ENCODE peak calls at places on chromosomes 16 and 17, in four cellular contexts. D is IMR-90, K is mesendoderm, R is H1. H is an unnamed sample.

GRCh38 chr17:40522961-40523310 is 21.5 kb upstream of the TNS4 start:
- DNase-seq in K (no peak), R (no peak), D (no peak), H (no peak)

GRCh38 chr17:44203731-44204452 is 4.2 kb upstream of the ATXN7L3 start:
- DNase-seq in D (peak), R (no peak), K (peak), H (peak)

GRCh38 chr17:9185688-9186289 is 164.5 kb downstream of the NTN1 start:
- DNase-seq in K (peak), R (no peak), D (no peak), H (no peak)

GRCh38 chr17:61833536-61834203 is 29.7 kb downstream of the BRIP1 start:
- DNase-seq in K (peak), D (peak), R (no peak), H (no peak)

GRCh38 chr17:75250009-75250471 is 11.4 kb downstream of the GGA3 start:
- DNase-seq in D (peak), R (no peak), K (no peak), H (no peak)

GRCh38 chr17:5745091-5745820 is 160.9 kb upstream of the NLRP1 start:
- DNase-seq in D (no peak), R (no peak), K (no peak), H (no peak)

GRCh38 chr17:64152428-64153125 is 22.6 kb upstream of the ERN1 start:
- DNase-seq in K (no peak), R (no peak), D (no peak), H (no peak)

GRCh38 chr17:29933379-29933778 is 3.4 kb upstream of the SSH2 start:
- DNase-seq in K (peak), R (no peak), D (peak), H (peak)

GRCh38 chr17:28701987-28702751 is 9.5 kb downstream of the PROCA1 start:
- DNase-seq in R (no peak), K (no peak), D (no peak), H (no peak)

GRCh38 chr17:42760652-42761581 is at the start of gene RAMP2:
- DNase-seq in R (no peak), D (no peak), K (peak), H (no peak)

GRCh38 chr17:49434821-49435581 is 20.3 kb upstream of the PHB1 start:
- DNase-seq in D (peak), R (peak), K (peak), H (peak)

GRCh38 chr17:78722101-78722761 is 59.8 kb downstream of the CYTH1 start:
- DNase-seq in D (no peak), R (no peak), K (no peak), H (no peak)

GRCh38 chr16:16143038-16143763 is 80.1 kb downstream of the ABCC6 start:
- DNase-seq in K (peak), D (no peak), R (no peak), H (peak)

GRCh38 chr17:27339836-27340550 is 46.1 kb downstream of the WSB1 start:
- DNase-seq in R (no peak), K (peak), D (no peak), H (no peak)

GRCh38 chr17:61485067-61485775 is 33.0 kb downstream of the TBX4 start:
- DNase-seq in D (peak), R (no peak), K (no peak), H (no peak)

GRCh38 chr17:58630883-58631522 is 60.8 kb downstream of the TEX14 start:
- DNase-seq in D (no peak), K (peak), R (peak), H (peak)

GRCh38 chr16:56970934-56971767 is 9.4 kb downstream of the CETP start:
- DNase-seq in R (no peak), D (peak), K (no peak), H (no peak)

GRCh38 chr17:77266891-77267341 is 126.1 kb downstream of the SEC14L1 start:
- DNase-seq in R (no peak), K (peak), D (peak), H (peak)

GRCh38 chr17:4558311-4558972 is 1.9 kb downstream of the GGT6 start:
- DNase-seq in D (no peak), K (no peak), R (no peak), H (no peak)

GRCh38 chr17:30148376-30148775 is 31.8 kb downstream of the NSRP1 start:
- DNase-seq in R (no peak), K (peak), D (no peak), H (no peak)

GRCh38 chr16:57544129-57544653 is 1.7 kb downstream of the ADGRG5 start:
- DNase-seq in R (no peak), D (no peak), K (no peak), H (peak)

GRCh38 chr16:54050281-54051210 is 236.0 kb downstream of the IRX3 start:
- DNase-seq in K (peak), R (no peak), D (no peak), H (peak)

GRCh38 chr17:78759203-78759968 is 22.7 kb downstream of the CYTH1 start:
- DNase-seq in D (peak), R (no peak), K (no peak), H (no peak)

GRCh38 chr17:38509008-38509771 is 80.9 kb downstream of the ARHGAP23 start:
- DNase-seq in R (peak), K (peak), D (peak), H (peak)

GRCh38 chr17:50863221-50863843 is 2.8 kb downstream of the TOB1 start:
- DNase-seq in R (no peak), D (no peak), K (peak), H (peak)

GRCh38 chr16:972316-973002 is 1.7 kb upstream of the LMF1 start:
- DNase-seq in K (no peak), R (no peak), D (no peak), H (no peak)

GRCh38 chr17:74296548-74296936 is 22.5 kb downstream of the DNAI2 start:
- DNase-seq in K (peak), D (peak), R (peak), H (peak)

GRCh38 chr17:50133028-50133768 is 3.2 kb upstream of the SAMD14 start:
- DNase-seq in K (peak), R (no peak), D (peak), H (peak)

GRCh38 chr16:1378087-1378803 is 26.5 kb downstream of the GNPTG start:
- DNase-seq in R (no peak), D (no peak), K (no peak), H (no peak)

GRCh38 chr16:69918241-69918640 is 32.9 kb upstream of the CLEC18A start:
- DNase-seq in D (peak), K (no peak), R (no peak), H (no peak)
- H2AK5ac ChIP-seq in D (peak), K (no peak), R (no peak), H (no peak)

DNA sequence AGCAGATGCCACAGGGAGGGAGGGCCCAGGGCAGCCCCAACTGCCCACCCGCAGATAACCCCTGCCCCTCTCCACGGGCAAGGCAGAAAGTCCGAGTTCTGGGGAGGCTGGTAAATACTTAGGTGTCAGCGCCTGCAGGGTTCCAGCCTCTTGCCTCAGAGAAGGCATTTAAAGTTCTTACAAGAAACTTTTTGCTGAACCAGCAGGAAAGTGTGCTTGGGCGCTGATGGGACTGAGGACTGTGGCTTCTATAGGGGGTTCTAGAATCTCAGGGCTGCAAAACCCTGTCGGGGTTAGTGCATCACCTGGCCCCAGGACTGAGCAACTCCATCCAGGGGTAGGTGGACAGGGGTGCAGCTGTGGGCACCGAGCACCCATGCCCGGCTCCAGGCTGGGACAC is 348.3 kb downstream of the FOXL1 start:
- DNase-seq in K (no peak), R (no peak), D (no peak), H (no peak)
- H3K56ac ChIP-seq in K (no peak), R (no peak), D (no peak), H (no peak)

DNA sequence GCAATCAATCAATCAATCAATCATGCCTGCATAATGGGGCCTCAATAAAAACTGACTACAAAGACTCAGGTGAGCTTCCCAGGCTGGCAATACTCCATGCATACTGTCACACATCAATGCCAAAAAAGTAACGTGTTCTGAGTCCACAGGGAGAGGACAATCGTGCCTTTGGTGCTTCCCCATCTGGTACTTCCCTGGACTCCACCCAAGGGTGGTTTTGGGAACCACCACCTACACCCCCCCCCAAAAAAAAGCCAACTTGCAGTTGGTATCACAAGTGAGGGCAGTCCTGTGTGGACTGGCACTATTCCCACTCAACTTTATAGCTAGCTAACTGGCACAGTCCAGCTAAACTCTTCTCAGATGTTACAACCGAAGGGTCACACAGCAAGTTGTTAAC is 3.1 kb downstream of the ZDHHC7 start:
- DNase-seq in K (no peak), D (no peak), R (no peak), H (no peak)
- H2AK5ac ChIP-seq in K (no peak), D (peak), R (no peak), H (no peak)

GRCh38 chr16:87474566-87474996 is 18.2 kb downstream of the ZCCHC14 start:
- DNase-seq in R (no peak), K (no peak), D (no peak), H (no peak)
- H3K56ac ChIP-seq in R (no peak), K (no peak), D (no peak), H (no peak)

DNA sequence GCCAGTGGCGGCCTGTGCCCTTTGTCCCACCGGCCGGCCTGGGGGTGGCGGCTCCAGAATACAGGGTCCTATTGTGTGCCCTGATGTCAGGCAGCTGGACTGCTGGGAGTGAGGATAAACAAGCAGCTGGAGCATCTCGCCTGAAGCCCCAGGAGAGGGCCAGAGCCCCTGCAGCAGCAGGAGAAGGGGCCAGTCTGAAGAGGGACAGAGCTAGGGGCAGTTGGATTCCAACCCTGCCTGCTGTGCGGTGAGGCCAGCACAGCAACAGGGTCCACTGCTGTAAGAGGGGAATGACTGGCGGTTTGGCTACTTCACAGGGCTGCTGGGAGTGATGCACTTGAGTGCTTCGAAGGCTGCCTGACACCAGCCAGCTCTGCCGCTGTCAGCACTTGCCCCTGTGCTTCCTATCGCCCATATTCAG is 25.0 kb downstream of the RAB11FIP4 start:
- DNase-seq in D (peak), K (no peak), R (no peak), H (peak)
- H2AK5ac ChIP-seq in D (no peak), K (no peak), R (no peak), H (no peak)